ENCODE peak calls at places on chromosomes 11 and 22, in four cellular contexts. Y is sigmoid colon, Q is Calu3, O is amniotic epithelial cell. S is an unnamed sample.

GRCh38 chr11:20470348-20470747 is 82.8 kb downstream of the PRMT3 start:
- DNase-seq in Q (no peak), O (no peak), Y (no peak), S (no peak)

GRCh38 chr22:46335201-46336118 is at the start of gene TRMU:
- DNase-seq in Q (peak; percentile 89), O (peak; percentile 84), Y (peak; percentile 91), S (peak; percentile 91)

GRCh38 chr22:49789289-49790141 is 38.2 kb downstream of the BRD1 start:
- DNase-seq in Q (no peak), Y (no peak), O (peak; percentile 57), S (peak; percentile 78)

GRCh38 chr11:10379022-10379421 is 74.1 kb downstream of the ADM start:
- DNase-seq in Q (no peak), Y (no peak), O (peak; percentile 22), S (peak; percentile 52)

GRCh38 chr11:47184711-47185304 is 1.4 kb downstream of the PACSIN3 start:
- DNase-seq in Q (no peak), O (no peak), Y (peak; percentile 81), S (no peak)

GRCh38 chr11:2666828-2667570 is 32.8 kb downstream of the KCNQ1OT1 start:
- DNase-seq in Q (no peak), Y (peak; percentile 49), O (no peak), S (no peak)

GRCh38 chr11:8318536-8318935 is 54.9 kb upstream of the LMO1 start:
- DNase-seq in Q (peak; percentile 14), Y (peak; percentile 55), O (no peak), S (no peak)

GRCh38 chr22:44543781-44544181 is 45.7 kb upstream of the RTL6 start:
- DNase-seq in Q (no peak), Y (peak; percentile 43), O (no peak), S (no peak)

GRCh38 chr11:117900144-117900651 is 23.7 kb upstream of the FXYD6 start:
- DNase-seq in O (no peak), Q (no peak), Y (peak; percentile 26), S (no peak)

GRCh38 chr11:2888266-2888968 is 2.8 kb upstream of the CDKN1C start:
- DNase-seq in Q (peak; percentile 94), Y (peak; percentile 96), O (peak; percentile 75), S (peak; percentile 82)

GRCh38 chr11:67364783-67365525 is 8.4 kb downstream of the CLCF1 start:
- DNase-seq in Q (no peak), O (no peak), Y (no peak), S (no peak)